ENCODE peak calls at places on chromosomes 3 and 15, in ten cellular contexts. C is AG04449, Y is uterus, W is colonic mucosa, L is heart right ventricle, F is endodermal cell, J is OCI-LY7, M is cardiac fibroblast, S is mammary epithelial cell, H is keratinocyte. N is an unnamed sample.

GRCh38 chr15:76328106-76328696 is 8.4 kb upstream of the ISL2 start:
- DNase-seq in L (no peak), J (no peak), C (no peak), W (no peak), H (no peak), S (no peak), F (no peak), M (no peak), Y (no peak), N (no peak)

GRCh38 chr3:149061776-149062175 is 24.6 kb downstream of the HLTF start:
- DNase-seq in C (no peak), L (no peak), S (no peak), Y (no peak), M (no peak), F (no peak), H (no peak), W (no peak), J (no peak), N (no peak)

GRCh38 chr15:56243774-56244236 is at the start of gene RFX7:
- DNase-seq in L (peak; percentile 65), S (peak; percentile 54), W (peak; percentile 70), Y (peak; percentile 72), H (no peak), M (peak; percentile 64), F (peak; percentile 91), J (peak; percentile 87), C (no peak), N (peak; percentile 29)

GRCh38 chr3:73365756-73366397 is 258.9 kb downstream of the PDZRN3 start:
- DNase-seq in H (no peak), J (no peak), M (peak; percentile 55), L (peak; percentile 65), Y (peak; percentile 90), W (peak; percentile 35), C (no peak), S (no peak), F (no peak), N (no peak)

GRCh38 chr15:74618841-74619596 is 3.4 kb downstream of the CLK3 start:
- DNase-seq in H (no peak), Y (no peak), M (no peak), C (no peak), S (peak; percentile 5), L (no peak), W (no peak), J (no peak), F (no peak), N (no peak)

GRCh38 chr3:18100126-18100525 is 325.0 kb downstream of the SATB1 start:
- DNase-seq in C (no peak), J (no peak), W (no peak), L (no peak), S (peak; percentile 39), Y (no peak), F (no peak), H (no peak), M (peak; percentile 23), N (no peak)

GRCh38 chr3:111588527-111588926 is 6.6 kb downstream of the ZBED2 start:
- DNase-seq in C (no peak), H (no peak), J (no peak), W (no peak), F (no peak), S (peak; percentile 45), Y (no peak), M (peak; percentile 65), L (no peak), N (no peak)

GRCh38 chr3:42489937-42490227 is 12.6 kb upstream of the VIPR1 start:
- DNase-seq in C (no peak), Y (no peak), H (no peak), W (no peak), F (no peak), J (no peak), L (no peak), M (no peak), S (no peak), N (no peak)

GRCh38 chr15:39851505-39852082 is 68.5 kb downstream of the GPR176 start:
- DNase-seq in Y (no peak), L (no peak), S (no peak), H (no peak), W (no peak), C (no peak), M (peak; percentile 56), J (no peak), F (no peak), N (no peak)

GRCh38 chr3:184290331-184290730 is 8.7 kb upstream of the PSMD2 start:
- DNase-seq in L (no peak), Y (no peak), J (no peak), W (no peak), C (no peak), F (peak; percentile 67), S (no peak), H (no peak), M (no peak), N (no peak)

GRCh38 chr3:129597792-129598381 is 8.6 kb downstream of the PLXND1 start:
- DNase-seq in Y (no peak), L (no peak), H (no peak), J (no peak), W (no peak), S (no peak), F (peak; percentile 77), M (peak; percentile 54), C (no peak), N (no peak)

DNA sequence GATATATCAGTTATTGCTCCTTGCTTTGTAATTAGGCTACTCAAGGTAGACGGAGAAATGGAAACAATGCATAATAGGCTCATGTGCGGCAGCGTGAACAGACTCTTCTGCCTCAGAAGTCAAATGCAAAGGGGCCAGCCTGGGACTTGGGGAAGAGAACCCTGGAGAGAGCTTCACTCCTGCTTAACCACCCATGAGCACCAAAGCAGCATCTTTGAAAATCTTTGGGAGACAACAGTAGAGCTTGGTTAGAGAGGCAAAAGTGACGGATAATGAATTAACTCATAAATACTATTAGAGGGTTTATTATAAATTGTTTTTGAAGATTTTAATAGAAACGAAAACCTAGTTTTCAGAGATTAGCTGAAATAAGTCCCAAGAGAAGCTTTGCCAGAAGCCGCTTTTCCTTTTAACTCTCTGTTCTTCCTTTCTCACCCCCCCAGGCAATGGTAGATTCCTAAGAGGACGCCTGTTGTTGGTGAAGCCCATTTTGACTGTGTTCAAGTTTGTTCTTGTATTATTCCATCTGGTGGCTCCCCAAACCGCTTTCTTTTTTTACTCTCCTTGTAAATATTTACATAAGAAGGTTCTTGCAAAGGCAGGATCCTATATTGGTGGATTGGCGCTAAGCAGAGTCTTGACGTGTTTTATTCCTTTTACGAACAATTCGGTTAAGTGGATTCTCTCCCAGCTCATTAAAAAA is 196.0 kb upstream of the TPRG1 start:
- DNase-seq in Y (no peak), M (no peak), F (no peak), W (no peak), H (no peak), J (no peak), S (peak; percentile 61), L (no peak), C (no peak), N (no peak)
- H3K4me3 ChIP-seq in Y (no peak overlapping the region), M (no peak overlapping the region), F (no peak overlapping the region), W (no peak overlapping the region), H (peak overlapping the region; percentile 50), J (no peak overlapping the region), S (no peak overlapping the region), L (no peak overlapping the region), C (no peak overlapping the region), N (no peak overlapping the region)

GRCh38 chr3:157360044-157360443 is 76.6 kb upstream of the PTX3 start:
- DNase-seq in L (no peak), Y (no peak), S (peak; percentile 75), C (peak; percentile 53), J (no peak), H (peak; percentile 7), F (no peak), M (peak; percentile 97), W (no peak), N (peak; percentile 67)
- H3K4me3 ChIP-seq in L (no peak overlapping the region), Y (no peak overlapping the region), S (no peak overlapping the region), C (no peak overlapping the region), J (no peak overlapping the region), H (no peak overlapping the region), F (no peak overlapping the region), M (no peak overlapping the region), W (no peak overlapping the region), N (no peak overlapping the region)

GRCh38 chr15:62895139-62895866 is 147.2 kb upstream of the TPM1 start:
- DNase-seq in S (peak; percentile 48), F (no peak), L (peak; percentile 51), H (no peak), J (no peak), W (no peak), C (no peak), M (peak; percentile 96), Y (no peak), N (peak; percentile 72)

GRCh38 chr15:62896380-62896866 is 146.1 kb upstream of the TPM1 start:
- DNase-seq in F (no peak), Y (no peak), W (no peak), L (no peak), C (no peak), S (peak; percentile 86), M (peak; percentile 76), J (no peak), H (peak; percentile 66), N (no peak)

GRCh38 chr15:62894322-62895085 is 148.0 kb upstream of the TPM1 start:
- DNase-seq in M (peak; percentile 62), Y (no peak), L (no peak), S (no peak), F (peak; percentile 44), W (no peak), C (no peak), J (no peak), H (no peak), N (no peak)

GRCh38 chr15:62896969-62897486 is 145.5 kb upstream of the TPM1 start:
- DNase-seq in F (no peak), W (peak; percentile 86), S (peak; percentile 98), C (peak; percentile 97), H (peak; percentile 96), M (peak; percentile 100), Y (peak; percentile 94), J (no peak), L (peak; percentile 93), N (peak; percentile 97)

GRCh38 chr15:62895905-62896316 is 146.6 kb upstream of the TPM1 start:
- DNase-seq in L (no peak), W (no peak), M (peak; percentile 96), J (no peak), Y (no peak), C (peak; percentile 84), F (no peak), S (peak; percentile 84), H (peak; percentile 19), N (peak; percentile 96)
- H3K4me3 ChIP-seq in L (no peak overlapping the region), W (no peak overlapping the region), M (no peak overlapping the region), J (no peak overlapping the region), Y (no peak overlapping the region), C (no peak overlapping the region), F (no peak overlapping the region), S (no peak overlapping the region), H (peak overlapping the region; percentile 45), N (no peak overlapping the region)

DNA sequence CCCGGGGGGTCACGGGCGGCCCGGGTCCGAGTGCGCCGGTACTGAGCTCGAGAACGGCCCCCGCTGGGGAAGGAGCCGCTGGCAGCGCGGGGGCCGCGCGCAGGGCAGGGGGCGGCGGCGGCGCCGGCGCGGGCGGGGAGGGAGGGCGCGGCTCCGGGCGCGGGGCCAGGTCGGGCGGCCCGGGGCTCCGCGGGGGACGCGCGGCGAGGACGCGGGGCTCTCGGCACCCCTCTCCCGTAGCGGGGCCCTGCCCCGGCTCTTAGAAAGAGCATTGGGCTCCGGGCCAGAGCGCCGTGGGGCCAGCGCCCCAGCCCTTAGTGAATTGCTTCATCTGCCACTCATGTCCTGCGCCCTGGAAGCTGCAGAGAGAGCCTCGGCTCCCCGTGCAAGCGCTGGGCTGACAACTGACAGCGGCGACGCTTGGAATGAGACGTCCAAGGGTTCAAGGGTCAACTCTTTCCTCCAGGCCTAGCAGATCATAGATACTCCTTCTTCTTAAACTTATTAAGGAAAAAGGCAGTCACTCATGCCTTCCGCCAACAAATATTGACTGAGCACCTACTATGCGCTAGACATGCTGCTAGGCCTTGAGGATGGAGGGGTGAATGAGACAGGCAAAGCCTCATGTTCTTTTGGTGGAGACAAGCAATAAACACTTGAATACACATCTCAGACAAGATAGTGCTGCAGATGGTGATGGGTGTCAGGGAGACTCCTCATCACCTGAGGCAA is 140.8 kb downstream of the SMAD6 start:
- DNase-seq in F (peak; percentile 76), C (no peak), M (peak; percentile 72), Y (peak; percentile 79), W (peak; percentile 76), J (no peak), S (no peak), H (no peak), L (peak; percentile 72), N (no peak)
- H3K4me3 ChIP-seq in F (peak overlapping the region; percentile 68), C (peak overlapping the region; percentile 58), M (peak overlapping the region; percentile 52), Y (peak overlapping the region; percentile 26), W (peak overlapping the region; percentile 43), J (no peak overlapping the region), S (no peak overlapping the region), H (peak overlapping the region; percentile 8), L (peak overlapping the region; percentile 62), N (peak overlapping the region; percentile 44)